ENCODE peak calls at places on chromosomes 7 and 10, in ten cellular contexts. One of them, this sample, is unnamed.

GRCh38 chr10:37535459-37536246 is 321.8 kb downstream of the ZNF248 start:
- DNase-seq in retina: no peak
- DNase-seq in AG09319: no peak
- DNase-seq in PC-3: peak
- DNase-seq in stimulated activated CD8-positive, alpha-beta memory T cell treated with anti-CD3 and anti-CD28 coated beads, Interleukin-4, amount 100 ng/mL, for 48 hours: no peak
- DNase-seq in kidney: no peak
- DNase-seq in activated T-cell treated with anti-CD3 and anti-CD28 coated beads, Interleukin-2, amount 50 U/mL, for 4 hours: no peak
- DNase-seq in heart left ventricle: no peak
- DNase-seq in activated B cell treated with CpG ODN at 0.5 μM for 24 hours: no peak
- DNase-seq in hepatic stellate cell: no peak
- DNase-seq in this sample: no peak

GRCh38 chr10:26586211-26586610 is 111.3 kb upstream of the PDSS1 start:
- DNase-seq in retina: no peak
- DNase-seq in stimulated activated CD8-positive, alpha-beta memory T cell treated with anti-CD3 and anti-CD28 coated beads, Interleukin-4, amount 100 ng/mL, for 48 hours: no peak
- DNase-seq in hepatic stellate cell: no peak
- DNase-seq in PC-3: no peak
- DNase-seq in activated B cell treated with CpG ODN at 0.5 μM for 24 hours: no peak
- DNase-seq in kidney: no peak
- DNase-seq in heart left ventricle: no peak
- DNase-seq in activated T-cell treated with anti-CD3 and anti-CD28 coated beads, Interleukin-2, amount 50 U/mL, for 4 hours: no peak
- DNase-seq in AG09319: no peak
- DNase-seq in this sample: no peak

GRCh38 chr10:18158698-18159342 is 18.6 kb downstream of the CACNB2 start:
- DNase-seq in retina: no peak
- DNase-seq in stimulated activated CD8-positive, alpha-beta memory T cell treated with anti-CD3 and anti-CD28 coated beads, Interleukin-4, amount 100 ng/mL, for 48 hours: no peak
- DNase-seq in PC-3: peak
- DNase-seq in kidney: no peak
- DNase-seq in hepatic stellate cell: no peak
- DNase-seq in activated B cell treated with CpG ODN at 0.5 μM for 24 hours: no peak
- DNase-seq in activated T-cell treated with anti-CD3 and anti-CD28 coated beads, Interleukin-2, amount 50 U/mL, for 4 hours: no peak
- DNase-seq in AG09319: peak
- DNase-seq in heart left ventricle: no peak
- DNase-seq in this sample: no peak

GRCh38 chr7:123649956-123650355 is 5.7 kb upstream of the LMOD2 start:
- DNase-seq in hepatic stellate cell: peak
- DNase-seq in kidney: no peak
- DNase-seq in retina: no peak
- DNase-seq in AG09319: no peak
- DNase-seq in PC-3: peak
- DNase-seq in activated T-cell treated with anti-CD3 and anti-CD28 coated beads, Interleukin-2, amount 50 U/mL, for 4 hours: no peak
- DNase-seq in stimulated activated CD8-positive, alpha-beta memory T cell treated with anti-CD3 and anti-CD28 coated beads, Interleukin-4, amount 100 ng/mL, for 48 hours: no peak
- DNase-seq in heart left ventricle: no peak
- DNase-seq in activated B cell treated with CpG ODN at 0.5 μM for 24 hours: no peak
- DNase-seq in this sample: no peak

GRCh38 chr7:101625076-101625914 is 3.8 kb downstream of the MYL10 start:
- DNase-seq in kidney: no peak
- DNase-seq in activated B cell treated with CpG ODN at 0.5 μM for 24 hours: no peak
- DNase-seq in activated T-cell treated with anti-CD3 and anti-CD28 coated beads, Interleukin-2, amount 50 U/mL, for 4 hours: no peak
- DNase-seq in heart left ventricle: no peak
- DNase-seq in stimulated activated CD8-positive, alpha-beta memory T cell treated with anti-CD3 and anti-CD28 coated beads, Interleukin-4, amount 100 ng/mL, for 48 hours: no peak
- DNase-seq in hepatic stellate cell: no peak
- DNase-seq in PC-3: no peak
- DNase-seq in AG09319: no peak
- DNase-seq in retina: no peak
- DNase-seq in this sample: no peak

GRCh38 chr7:129115676-129116075 is 28.8 kb upstream of the TSPAN33 start:
- DNase-seq in retina: no peak
- DNase-seq in AG09319: no peak
- DNase-seq in stimulated activated CD8-positive, alpha-beta memory T cell treated with anti-CD3 and anti-CD28 coated beads, Interleukin-4, amount 100 ng/mL, for 48 hours: no peak
- DNase-seq in heart left ventricle: no peak
- DNase-seq in hepatic stellate cell: no peak
- DNase-seq in activated T-cell treated with anti-CD3 and anti-CD28 coated beads, Interleukin-2, amount 50 U/mL, for 4 hours: no peak
- DNase-seq in activated B cell treated with CpG ODN at 0.5 μM for 24 hours: no peak
- DNase-seq in kidney: no peak
- DNase-seq in PC-3: no peak
- DNase-seq in this sample: no peak

GRCh38 chr10:125145636-125146035 is 14.7 kb downstream of the CTBP2 start:
- DNase-seq in AG09319: no peak
- DNase-seq in activated T-cell treated with anti-CD3 and anti-CD28 coated beads, Interleukin-2, amount 50 U/mL, for 4 hours: no peak
- DNase-seq in heart left ventricle: no peak
- DNase-seq in retina: no peak
- DNase-seq in PC-3: no peak
- DNase-seq in activated B cell treated with CpG ODN at 0.5 μM for 24 hours: no peak
- DNase-seq in stimulated activated CD8-positive, alpha-beta memory T cell treated with anti-CD3 and anti-CD28 coated beads, Interleukin-4, amount 100 ng/mL, for 48 hours: no peak
- DNase-seq in hepatic stellate cell: no peak
- DNase-seq in kidney: no peak
- DNase-seq in this sample: no peak

GRCh38 chr10:132448248-132448731 is 51.3 kb downstream of the PWWP2B start:
- DNase-seq in kidney: peak
- DNase-seq in retina: no peak
- DNase-seq in heart left ventricle: peak
- DNase-seq in AG09319: no peak
- DNase-seq in activated T-cell treated with anti-CD3 and anti-CD28 coated beads, Interleukin-2, amount 50 U/mL, for 4 hours: no peak
- DNase-seq in PC-3: peak
- DNase-seq in stimulated activated CD8-positive, alpha-beta memory T cell treated with anti-CD3 and anti-CD28 coated beads, Interleukin-4, amount 100 ng/mL, for 48 hours: peak
- DNase-seq in hepatic stellate cell: no peak
- DNase-seq in activated B cell treated with CpG ODN at 0.5 μM for 24 hours: no peak
- DNase-seq in this sample: no peak

GRCh38 chr7:66847879-66848810 is 72.9 kb upstream of the TMEM248 start:
- DNase-seq in activated B cell treated with CpG ODN at 0.5 μM for 24 hours: no peak
- DNase-seq in activated T-cell treated with anti-CD3 and anti-CD28 coated beads, Interleukin-2, amount 50 U/mL, for 4 hours: no peak
- DNase-seq in AG09319: peak
- DNase-seq in retina: no peak
- DNase-seq in hepatic stellate cell: no peak
- DNase-seq in heart left ventricle: no peak
- DNase-seq in stimulated activated CD8-positive, alpha-beta memory T cell treated with anti-CD3 and anti-CD28 coated beads, Interleukin-4, amount 100 ng/mL, for 48 hours: peak
- DNase-seq in kidney: no peak
- DNase-seq in PC-3: peak
- DNase-seq in this sample: no peak

GRCh38 chr7:105493928-105494325 is 28.1 kb downstream of the PUS7 start:
- DNase-seq in PC-3: no peak
- DNase-seq in retina: no peak
- DNase-seq in hepatic stellate cell: peak
- DNase-seq in AG09319: peak
- DNase-seq in stimulated activated CD8-positive, alpha-beta memory T cell treated with anti-CD3 and anti-CD28 coated beads, Interleukin-4, amount 100 ng/mL, for 48 hours: no peak
- DNase-seq in heart left ventricle: no peak
- DNase-seq in activated B cell treated with CpG ODN at 0.5 μM for 24 hours: no peak
- DNase-seq in activated T-cell treated with anti-CD3 and anti-CD28 coated beads, Interleukin-2, amount 50 U/mL, for 4 hours: no peak
- DNase-seq in kidney: no peak
- DNase-seq in this sample: no peak

GRCh38 chr10:6103591-6103990 is 14.8 kb downstream of the RBM17 start:
- DNase-seq in kidney: no peak
- DNase-seq in retina: no peak
- DNase-seq in activated T-cell treated with anti-CD3 and anti-CD28 coated beads, Interleukin-2, amount 50 U/mL, for 4 hours: no peak
- DNase-seq in heart left ventricle: no peak
- DNase-seq in PC-3: no peak
- DNase-seq in AG09319: no peak
- DNase-seq in stimulated activated CD8-positive, alpha-beta memory T cell treated with anti-CD3 and anti-CD28 coated beads, Interleukin-4, amount 100 ng/mL, for 48 hours: no peak
- DNase-seq in activated B cell treated with CpG ODN at 0.5 μM for 24 hours: no peak
- DNase-seq in hepatic stellate cell: no peak
- DNase-seq in this sample: no peak

GRCh38 chr7:149766215-149766614 is 7.2 kb downstream of the ZNF467 start:
- DNase-seq in retina: no peak
- DNase-seq in activated T-cell treated with anti-CD3 and anti-CD28 coated beads, Interleukin-2, amount 50 U/mL, for 4 hours: no peak
- DNase-seq in PC-3: no peak
- DNase-seq in heart left ventricle: no peak
- DNase-seq in hepatic stellate cell: no peak
- DNase-seq in activated B cell treated with CpG ODN at 0.5 μM for 24 hours: no peak
- DNase-seq in AG09319: no peak
- DNase-seq in kidney: no peak
- DNase-seq in stimulated activated CD8-positive, alpha-beta memory T cell treated with anti-CD3 and anti-CD28 coated beads, Interleukin-4, amount 100 ng/mL, for 48 hours: no peak
- DNase-seq in this sample: no peak

GRCh38 chr10:88990528-88991160 is at the start of gene FAS:
- DNase-seq in AG09319: peak
- DNase-seq in stimulated activated CD8-positive, alpha-beta memory T cell treated with anti-CD3 and anti-CD28 coated beads, Interleukin-4, amount 100 ng/mL, for 48 hours: peak
- DNase-seq in retina: peak
- DNase-seq in PC-3: peak
- DNase-seq in heart left ventricle: peak
- DNase-seq in activated B cell treated with CpG ODN at 0.5 μM for 24 hours: peak
- DNase-seq in hepatic stellate cell: peak
- DNase-seq in activated T-cell treated with anti-CD3 and anti-CD28 coated beads, Interleukin-2, amount 50 U/mL, for 4 hours: peak
- DNase-seq in kidney: peak
- DNase-seq in this sample: peak

GRCh38 chr10:102420443-102420809 is 210 bp upstream of the FBXL15 start:
- DNase-seq in AG09319: no peak
- DNase-seq in stimulated activated CD8-positive, alpha-beta memory T cell treated with anti-CD3 and anti-CD28 coated beads, Interleukin-4, amount 100 ng/mL, for 48 hours: peak
- DNase-seq in activated B cell treated with CpG ODN at 0.5 μM for 24 hours: no peak
- DNase-seq in heart left ventricle: no peak
- DNase-seq in retina: no peak
- DNase-seq in hepatic stellate cell: no peak
- DNase-seq in kidney: no peak
- DNase-seq in PC-3: peak
- DNase-seq in activated T-cell treated with anti-CD3 and anti-CD28 coated beads, Interleukin-2, amount 50 U/mL, for 4 hours: no peak
- DNase-seq in this sample: no peak

GRCh38 chr7:101436857-101437576 is 74.3 kb downstream of the COL26A1 start:
- DNase-seq in PC-3: peak
- DNase-seq in kidney: peak
- DNase-seq in activated B cell treated with CpG ODN at 0.5 μM for 24 hours: no peak
- DNase-seq in stimulated activated CD8-positive, alpha-beta memory T cell treated with anti-CD3 and anti-CD28 coated beads, Interleukin-4, amount 100 ng/mL, for 48 hours: peak
- DNase-seq in retina: no peak
- DNase-seq in heart left ventricle: no peak
- DNase-seq in hepatic stellate cell: no peak
- DNase-seq in activated T-cell treated with anti-CD3 and anti-CD28 coated beads, Interleukin-2, amount 50 U/mL, for 4 hours: no peak
- DNase-seq in AG09319: no peak
- DNase-seq in this sample: no peak

GRCh38 chr7:5303061-5303460 is 20.3 kb downstream of the SLC29A4 start:
- DNase-seq in stimulated activated CD8-positive, alpha-beta memory T cell treated with anti-CD3 and anti-CD28 coated beads, Interleukin-4, amount 100 ng/mL, for 48 hours: no peak
- DNase-seq in retina: no peak
- DNase-seq in activated B cell treated with CpG ODN at 0.5 μM for 24 hours: no peak
- DNase-seq in AG09319: no peak
- DNase-seq in hepatic stellate cell: no peak
- DNase-seq in kidney: no peak
- DNase-seq in PC-3: no peak
- DNase-seq in activated T-cell treated with anti-CD3 and anti-CD28 coated beads, Interleukin-2, amount 50 U/mL, for 4 hours: no peak
- DNase-seq in heart left ventricle: no peak
- DNase-seq in this sample: no peak

GRCh38 chr10:17872191-17873091 is 63.3 kb downstream of the MRC1 start:
- DNase-seq in kidney: no peak
- DNase-seq in retina: no peak
- DNase-seq in stimulated activated CD8-positive, alpha-beta memory T cell treated with anti-CD3 and anti-CD28 coated beads, Interleukin-4, amount 100 ng/mL, for 48 hours: no peak
- DNase-seq in AG09319: no peak
- DNase-seq in heart left ventricle: no peak
- DNase-seq in activated B cell treated with CpG ODN at 0.5 μM for 24 hours: no peak
- DNase-seq in hepatic stellate cell: no peak
- DNase-seq in activated T-cell treated with anti-CD3 and anti-CD28 coated beads, Interleukin-2, amount 50 U/mL, for 4 hours: no peak
- DNase-seq in PC-3: peak
- DNase-seq in this sample: no peak

GRCh38 chr10:64708920-64709681 is 1187.9 kb downstream of the REEP3 start:
- DNase-seq in kidney: no peak
- DNase-seq in activated T-cell treated with anti-CD3 and anti-CD28 coated beads, Interleukin-2, amount 50 U/mL, for 4 hours: no peak
- DNase-seq in retina: no peak
- DNase-seq in hepatic stellate cell: no peak
- DNase-seq in AG09319: no peak
- DNase-seq in PC-3: peak
- DNase-seq in heart left ventricle: no peak
- DNase-seq in stimulated activated CD8-positive, alpha-beta memory T cell treated with anti-CD3 and anti-CD28 coated beads, Interleukin-4, amount 100 ng/mL, for 48 hours: no peak
- DNase-seq in activated B cell treated with CpG ODN at 0.5 μM for 24 hours: no peak
- DNase-seq in this sample: no peak

GRCh38 chr7:106757846-106758245 is 96.9 kb upstream of the CCDC71L start:
- DNase-seq in activated B cell treated with CpG ODN at 0.5 μM for 24 hours: no peak
- DNase-seq in retina: no peak
- DNase-seq in PC-3: no peak
- DNase-seq in hepatic stellate cell: no peak
- DNase-seq in stimulated activated CD8-positive, alpha-beta memory T cell treated with anti-CD3 and anti-CD28 coated beads, Interleukin-4, amount 100 ng/mL, for 48 hours: no peak
- DNase-seq in heart left ventricle: peak
- DNase-seq in activated T-cell treated with anti-CD3 and anti-CD28 coated beads, Interleukin-2, amount 50 U/mL, for 4 hours: no peak
- DNase-seq in kidney: peak
- DNase-seq in AG09319: peak
- DNase-seq in this sample: no peak

GRCh38 chr7:9890092-9890491 is 1083.6 kb upstream of the PHF14 start:
- DNase-seq in kidney: no peak
- DNase-seq in retina: no peak
- DNase-seq in AG09319: no peak
- DNase-seq in hepatic stellate cell: no peak
- DNase-seq in activated B cell treated with CpG ODN at 0.5 μM for 24 hours: no peak
- DNase-seq in stimulated activated CD8-positive, alpha-beta memory T cell treated with anti-CD3 and anti-CD28 coated beads, Interleukin-4, amount 100 ng/mL, for 48 hours: no peak
- DNase-seq in activated T-cell treated with anti-CD3 and anti-CD28 coated beads, Interleukin-2, amount 50 U/mL, for 4 hours: no peak
- DNase-seq in PC-3: no peak
- DNase-seq in heart left ventricle: no peak
- DNase-seq in this sample: no peak

GRCh38 chr10:58641095-58641531 is 128.4 kb downstream of the BICC1 start:
- DNase-seq in kidney: no peak
- DNase-seq in hepatic stellate cell: peak
- DNase-seq in activated T-cell treated with anti-CD3 and anti-CD28 coated beads, Interleukin-2, amount 50 U/mL, for 4 hours: no peak
- DNase-seq in stimulated activated CD8-positive, alpha-beta memory T cell treated with anti-CD3 and anti-CD28 coated beads, Interleukin-4, amount 100 ng/mL, for 48 hours: no peak
- DNase-seq in heart left ventricle: no peak
- DNase-seq in PC-3: peak
- DNase-seq in retina: peak
- DNase-seq in AG09319: peak
- DNase-seq in activated B cell treated with CpG ODN at 0.5 μM for 24 hours: no peak
- DNase-seq in this sample: no peak

GRCh38 chr10:11014671-11015141 is 3.0 kb upstream of the CELF2 start:
- DNase-seq in PC-3: no peak
- DNase-seq in AG09319: no peak
- DNase-seq in activated T-cell treated with anti-CD3 and anti-CD28 coated beads, Interleukin-2, amount 50 U/mL, for 4 hours: no peak
- DNase-seq in stimulated activated CD8-positive, alpha-beta memory T cell treated with anti-CD3 and anti-CD28 coated beads, Interleukin-4, amount 100 ng/mL, for 48 hours: no peak
- DNase-seq in retina: peak
- DNase-seq in kidney: peak
- DNase-seq in activated B cell treated with CpG ODN at 0.5 μM for 24 hours: no peak
- DNase-seq in heart left ventricle: peak
- DNase-seq in hepatic stellate cell: no peak
- DNase-seq in this sample: no peak

GRCh38 chr10:120646738-120647427 is 189.9 kb downstream of the PLPP4 start:
- DNase-seq in kidney: no peak
- DNase-seq in heart left ventricle: no peak
- DNase-seq in activated B cell treated with CpG ODN at 0.5 μM for 24 hours: no peak
- DNase-seq in retina: no peak
- DNase-seq in AG09319: no peak
- DNase-seq in hepatic stellate cell: no peak
- DNase-seq in stimulated activated CD8-positive, alpha-beta memory T cell treated with anti-CD3 and anti-CD28 coated beads, Interleukin-4, amount 100 ng/mL, for 48 hours: no peak
- DNase-seq in activated T-cell treated with anti-CD3 and anti-CD28 coated beads, Interleukin-2, amount 50 U/mL, for 4 hours: no peak
- DNase-seq in PC-3: no peak
- DNase-seq in this sample: no peak

GRCh38 chr7:4561775-4562174 is 120.3 kb upstream of the FOXK1 start:
- DNase-seq in retina: no peak
- DNase-seq in stimulated activated CD8-positive, alpha-beta memory T cell treated with anti-CD3 and anti-CD28 coated beads, Interleukin-4, amount 100 ng/mL, for 48 hours: no peak
- DNase-seq in hepatic stellate cell: no peak
- DNase-seq in AG09319: no peak
- DNase-seq in heart left ventricle: no peak
- DNase-seq in kidney: no peak
- DNase-seq in activated B cell treated with CpG ODN at 0.5 μM for 24 hours: no peak
- DNase-seq in activated T-cell treated with anti-CD3 and anti-CD28 coated beads, Interleukin-2, amount 50 U/mL, for 4 hours: no peak
- DNase-seq in PC-3: no peak
- DNase-seq in this sample: no peak

GRCh38 chr7:44743750-44744149 is 4.9 kb upstream of the ZMIZ2 start:
- DNase-seq in stimulated activated CD8-positive, alpha-beta memory T cell treated with anti-CD3 and anti-CD28 coated beads, Interleukin-4, amount 100 ng/mL, for 48 hours: no peak
- DNase-seq in activated B cell treated with CpG ODN at 0.5 μM for 24 hours: no peak
- DNase-seq in retina: no peak
- DNase-seq in kidney: no peak
- DNase-seq in PC-3: no peak
- DNase-seq in AG09319: no peak
- DNase-seq in activated T-cell treated with anti-CD3 and anti-CD28 coated beads, Interleukin-2, amount 50 U/mL, for 4 hours: no peak
- DNase-seq in hepatic stellate cell: no peak
- DNase-seq in heart left ventricle: no peak
- DNase-seq in this sample: no peak

GRCh38 chr10:97333601-97334369 is 744 bp downstream of the FRAT2 start:
- DNase-seq in retina: peak
- DNase-seq in AG09319: no peak
- DNase-seq in stimulated activated CD8-positive, alpha-beta memory T cell treated with anti-CD3 and anti-CD28 coated beads, Interleukin-4, amount 100 ng/mL, for 48 hours: peak
- DNase-seq in hepatic stellate cell: peak
- DNase-seq in PC-3: peak
- DNase-seq in kidney: peak
- DNase-seq in activated B cell treated with CpG ODN at 0.5 μM for 24 hours: no peak
- DNase-seq in activated T-cell treated with anti-CD3 and anti-CD28 coated beads, Interleukin-2, amount 50 U/mL, for 4 hours: peak
- DNase-seq in heart left ventricle: peak
- DNase-seq in this sample: no peak

GRCh38 chr7:13279854-13280435 is 592.5 kb downstream of the ARL4A start:
- DNase-seq in retina: no peak
- DNase-seq in heart left ventricle: no peak
- DNase-seq in PC-3: peak
- DNase-seq in AG09319: no peak
- DNase-seq in activated B cell treated with CpG ODN at 0.5 μM for 24 hours: no peak
- DNase-seq in hepatic stellate cell: no peak
- DNase-seq in stimulated activated CD8-positive, alpha-beta memory T cell treated with anti-CD3 and anti-CD28 coated beads, Interleukin-4, amount 100 ng/mL, for 48 hours: no peak
- DNase-seq in kidney: no peak
- DNase-seq in activated T-cell treated with anti-CD3 and anti-CD28 coated beads, Interleukin-2, amount 50 U/mL, for 4 hours: no peak
- DNase-seq in this sample: no peak

GRCh38 chr7:116193329-116194087 is 16.8 kb upstream of the TES start:
- DNase-seq in kidney: no peak
- DNase-seq in hepatic stellate cell: no peak
- DNase-seq in activated T-cell treated with anti-CD3 and anti-CD28 coated beads, Interleukin-2, amount 50 U/mL, for 4 hours: no peak
- DNase-seq in stimulated activated CD8-positive, alpha-beta memory T cell treated with anti-CD3 and anti-CD28 coated beads, Interleukin-4, amount 100 ng/mL, for 48 hours: no peak
- DNase-seq in activated B cell treated with CpG ODN at 0.5 μM for 24 hours: no peak
- DNase-seq in retina: no peak
- DNase-seq in heart left ventricle: no peak
- DNase-seq in PC-3: no peak
- DNase-seq in AG09319: no peak
- DNase-seq in this sample: no peak